ENCODE peak calls at places on chromosomes 16 and 17, in four cellular contexts. One of them, this sample, is unnamed.

GRCh38 chr17:37818689-37819088 is 73.8 kb upstream of the HNF1B start:
- ATAC-seq in gastroesophageal sphincter: no peak
- ATAC-seq in mucosa of descending colon: peak
- ATAC-seq in esophagus mucosa: peak
- ATAC-seq in this sample: no peak

GRCh38 chr17:78144146-78144719 is 2.0 kb upstream of the C17orf99 start:
- ATAC-seq in mucosa of descending colon: peak
- ATAC-seq in esophagus mucosa: no peak
- ATAC-seq in gastroesophageal sphincter: peak
- ATAC-seq in this sample: no peak

GRCh38 chr16:25838724-25839186 is 147.0 kb downstream of the HS3ST4 start:
- ATAC-seq in mucosa of descending colon: peak
- ATAC-seq in esophagus mucosa: peak
- ATAC-seq in gastroesophageal sphincter: no peak
- ATAC-seq in this sample: no peak

GRCh38 chr17:83071966-83072562 is 7.3 kb upstream of the METRNL start:
- ATAC-seq in gastroesophageal sphincter: no peak
- ATAC-seq in mucosa of descending colon: no peak
- ATAC-seq in esophagus mucosa: no peak
- ATAC-seq in this sample: no peak

GRCh38 chr16:53904533-53904932 is 200.6 kb downstream of the FTO start:
- ATAC-seq in mucosa of descending colon: peak
- ATAC-seq in gastroesophageal sphincter: no peak
- ATAC-seq in esophagus mucosa: peak
- ATAC-seq in this sample: no peak

GRCh38 chr17:77315010-77315409 is 174.2 kb downstream of the SEC14L1 start:
- ATAC-seq in gastroesophageal sphincter: no peak
- ATAC-seq in mucosa of descending colon: no peak
- ATAC-seq in esophagus mucosa: no peak
- ATAC-seq in this sample: no peak

GRCh38 chr17:81439926-81440450 is 44.7 kb downstream of the BAHCC1 start:
- ATAC-seq in mucosa of descending colon: no peak
- ATAC-seq in esophagus mucosa: no peak
- ATAC-seq in gastroesophageal sphincter: no peak
- ATAC-seq in this sample: no peak

GRCh38 chr17:36524428-36524876 is 10.2 kb downstream of the MYO19 start:
- ATAC-seq in mucosa of descending colon: peak
- ATAC-seq in gastroesophageal sphincter: no peak
- ATAC-seq in esophagus mucosa: peak
- ATAC-seq in this sample: no peak

GRCh38 chr17:45270828-45271418 is 9.0 kb upstream of the SPATA32 start:
- ATAC-seq in mucosa of descending colon: peak
- ATAC-seq in esophagus mucosa: no peak
- ATAC-seq in gastroesophageal sphincter: no peak
- ATAC-seq in this sample: no peak

GRCh38 chr17:76585048-76585648 is 512 bp downstream of the ST6GALNAC2 start:
- ATAC-seq in esophagus mucosa: peak
- ATAC-seq in gastroesophageal sphincter: peak
- ATAC-seq in mucosa of descending colon: peak
- ATAC-seq in this sample: no peak

GRCh38 chr17:63696381-63696961 is 3.5 kb downstream of the LIMD2 start:
- ATAC-seq in gastroesophageal sphincter: no peak
- ATAC-seq in esophagus mucosa: no peak
- ATAC-seq in mucosa of descending colon: no peak
- ATAC-seq in this sample: no peak

GRCh38 chr17:42677921-42678781 is 1.4 kb upstream of the PLEKHH3 start:
- ATAC-seq in gastroesophageal sphincter: peak
- ATAC-seq in esophagus mucosa: peak
- ATAC-seq in mucosa of descending colon: peak
- ATAC-seq in this sample: peak

GRCh38 chr17:66772148-66772812 is 62.6 kb upstream of the CACNG5 start:
- ATAC-seq in gastroesophageal sphincter: no peak
- ATAC-seq in esophagus mucosa: no peak
- ATAC-seq in mucosa of descending colon: no peak
- ATAC-seq in this sample: no peak

GRCh38 chr17:40177275-40177874 is at the start of gene RAPGEFL1:
- ATAC-seq in esophagus mucosa: peak
- ATAC-seq in gastroesophageal sphincter: peak
- ATAC-seq in mucosa of descending colon: peak
- ATAC-seq in this sample: peak

GRCh38 chr17:30790279-30790678 is 34.2 kb downstream of the CRLF3 start:
- ATAC-seq in gastroesophageal sphincter: no peak
- ATAC-seq in esophagus mucosa: no peak
- ATAC-seq in mucosa of descending colon: no peak
- ATAC-seq in this sample: no peak

GRCh38 chr17:4209611-4210010 is 54.2 kb downstream of the ANKFY1 start:
- ATAC-seq in esophagus mucosa: no peak
- ATAC-seq in gastroesophageal sphincter: no peak
- ATAC-seq in mucosa of descending colon: no peak
- ATAC-seq in this sample: no peak

GRCh38 chr17:28712037-28712704 is 483 bp upstream of the PROCA1 start:
- ATAC-seq in esophagus mucosa: peak
- ATAC-seq in gastroesophageal sphincter: no peak
- ATAC-seq in mucosa of descending colon: peak
- ATAC-seq in this sample: peak

GRCh38 chr16:29702307-29702706 is 23.3 kb downstream of the QPRT start:
- ATAC-seq in esophagus mucosa: no peak
- ATAC-seq in mucosa of descending colon: peak
- ATAC-seq in gastroesophageal sphincter: no peak
- ATAC-seq in this sample: peak

GRCh38 chr17:43846963-43847369 is at the start of gene CD300LG:
- ATAC-seq in esophagus mucosa: no peak
- ATAC-seq in gastroesophageal sphincter: no peak
- ATAC-seq in mucosa of descending colon: no peak
- ATAC-seq in this sample: no peak

GRCh38 chr17:29116652-29117439 is 63.4 kb downstream of the MYO18A start:
- ATAC-seq in gastroesophageal sphincter: no peak
- ATAC-seq in mucosa of descending colon: peak
- ATAC-seq in esophagus mucosa: peak
- ATAC-seq in this sample: no peak

GRCh38 chr16:31451681-31452351 is 7.5 kb upstream of the ARMC5 start:
- ATAC-seq in mucosa of descending colon: peak
- ATAC-seq in gastroesophageal sphincter: peak
- ATAC-seq in esophagus mucosa: peak
- ATAC-seq in this sample: peak

GRCh38 chr17:57275365-57275764 is 19.0 kb downstream of the MSI2 start:
- ATAC-seq in mucosa of descending colon: no peak
- ATAC-seq in esophagus mucosa: no peak
- ATAC-seq in gastroesophageal sphincter: no peak
- ATAC-seq in this sample: no peak

GRCh38 chr17:7132511-7133094 is 18.0 kb upstream of the ASGR2 start:
- ATAC-seq in mucosa of descending colon: peak
- ATAC-seq in esophagus mucosa: peak
- ATAC-seq in gastroesophageal sphincter: no peak
- ATAC-seq in this sample: peak

GRCh38 chr16:82192665-82193064 is 22.6 kb upstream of the MPHOSPH6 start:
- ATAC-seq in esophagus mucosa: peak
- ATAC-seq in gastroesophageal sphincter: no peak
- ATAC-seq in mucosa of descending colon: peak
- ATAC-seq in this sample: peak